ENCODE peak calls at places on chromosomes 1 and 21, in seven cellular contexts. B, U, R, Z, O, N and W are unnamed samples.

GRCh38 chr1:15290382-15290781 is 43.4 kb downstream of the FHAD1 start:
- DNase-seq in R (no peak), U (no peak), Z (peak), O (peak), N (no peak), B (no peak), W (no peak)

GRCh38 chr1:30165116-30165515 is 558.3 kb downstream of the MATN1 start:
- DNase-seq in N (no peak), O (no peak), R (no peak), B (no peak), U (no peak), Z (no peak), W (no peak)

GRCh38 chr1:230507671-230508407 is 81.7 kb upstream of the PGBD5 start:
- DNase-seq in N (no peak), U (peak), R (no peak), B (no peak), Z (no peak), O (peak), W (no peak)

GRCh38 chr1:186566140-186566850 is 105.4 kb upstream of the PDC start:
- DNase-seq in R (no peak), N (no peak), Z (peak), B (no peak), O (peak), U (no peak), W (no peak)

GRCh38 chr1:166910396-166910994 is 34.4 kb upstream of the TADA1 start:
- DNase-seq in B (peak), U (peak), R (peak), N (no peak), Z (peak), O (peak), W (peak)

GRCh38 chr1:10074059-10074854 is 41.5 kb downstream of the UBE4B start:
- DNase-seq in Z (peak), O (peak), R (no peak), N (peak), B (peak), U (peak), W (peak)

GRCh38 chr1:108201682-108202081 is 1.5 kb upstream of the SLC25A24 start:
- DNase-seq in N (no peak), R (no peak), B (no peak), U (no peak), Z (no peak), O (no peak), W (no peak)

GRCh38 chr21:44822484-44823178 is 4.8 kb upstream of the SUMO3 start:
- DNase-seq in O (no peak), Z (no peak), N (no peak), B (no peak), R (no peak), U (no peak), W (no peak)